ENCODE peak calls at places on chromosomes 1 and 21, in five cellular contexts. B is Panc1, H is HCT116, E is A549, I is SK-N-SH. Y is an unnamed sample. For H3K4me1, the result is how much of the 10 kb centered on the place peaks cover.

GRCh38 chr1:206606867-206607266 is 5.4 kb downstream of the EIF2D start:
- DNase-seq in H (peak), B (no peak), E (peak), I (peak), Y (peak)

GRCh38 chr1:238399558-238399957 is 508.8 kb upstream of the ZP4 start:
- DNase-seq in B (no peak), H (no peak), E (no peak), I (no peak), Y (peak)

GRCh38 chr1:89635825-89636815 is 3.2 kb downstream of the LRRC8C start:
- DNase-seq in I (no peak), E (peak), H (no peak), B (peak), Y (no peak)

GRCh38 chr1:59008599-59009347 is 224.9 kb upstream of the JUN start:
- DNase-seq in I (no peak), B (no peak), E (peak), H (no peak), Y (no peak)

GRCh38 chr1:155085504-155086181 is 7.0 kb downstream of the EFNA3 start:
- DNase-seq in B (no peak), H (no peak), I (peak), E (peak), Y (peak)

GRCh38 chr1:64540265-64540791 is 70.4 kb downstream of the CACHD1 start:
- DNase-seq in B (no peak), H (no peak), E (no peak), I (no peak), Y (peak)

GRCh38 chr1:94617139-94617805 is 75.7 kb upstream of the F3 start:
- DNase-seq in E (no peak), B (no peak), I (no peak), H (peak), Y (no peak)

GRCh38 chr1:12402159-12402673 is 172.4 kb downstream of the VPS13D start:
- DNase-seq in H (no peak), E (no peak), I (no peak), B (no peak), Y (no peak)

GRCh38 chr1:216805233-216805632 is 82.0 kb upstream of the ESRRG start:
- DNase-seq in I (no peak), B (no peak), E (peak), H (no peak), Y (no peak)

GRCh38 chr1:109083923-109084322 is 6.6 kb upstream of the TMEM167B start:
- DNase-seq in H (no peak), I (no peak), E (no peak), B (no peak), Y (no peak)

GRCh38 chr1:194295690-194296089 is 1109.3 kb upstream of the B3GALT2 start:
- DNase-seq in I (no peak), E (peak), H (peak), B (no peak), Y (peak)

GRCh38 chr1:243672675-243673074 is 177.4 kb downstream of the AKT3 start:
- DNase-seq in I (no peak), H (no peak), E (no peak), B (no peak), Y (no peak)

GRCh38 chr1:176876966-176877515 is 287.5 kb downstream of the ASTN1 start:
- DNase-seq in I (no peak), B (no peak), E (no peak), H (no peak), Y (no peak)

GRCh38 chr1:37073752-37074151 is 39.4 kb upstream of the GRIK3 start:
- DNase-seq in E (no peak), H (no peak), I (peak), B (no peak), Y (no peak)

GRCh38 chr1:85297855-85298629 is 21.6 kb upstream of the BCL10 start:
- DNase-seq in I (no peak), B (peak), E (peak), H (peak), Y (no peak)

GRCh38 chr1:187847531-187847930 is 1018.8 kb downstream of the PLA2G4A start:
- DNase-seq in I (no peak), H (no peak), E (no peak), B (no peak), Y (no peak)

GRCh38 chr21:29187939-29188338 is 57.5 kb downstream of the MAP3K7CL start:
- DNase-seq in H (peak), B (no peak), I (no peak), E (peak), Y (no peak)

GRCh38 chr21:46314441-46315020 is 9.1 kb downstream of the C21orf58 start:
- DNase-seq in H (no peak), B (no peak), I (no peak), E (no peak), Y (peak)

GRCh38 chr1:66671472-66671871 is 80.8 kb upstream of the DYNLT5 start:
- DNase-seq in E (no peak), H (no peak), B (no peak), I (no peak), Y (no peak)

GRCh38 chr1:66764994-66765578 is 12.8 kb downstream of the DYNLT5 start:
- DNase-seq in H (peak), E (peak), B (peak), I (peak), Y (peak)

GRCh38 chr1:155195201-155196102 is 12.2 kb downstream of the THBS3 start:
- DNase-seq in I (no peak), H (no peak), B (no peak), E (no peak), Y (peak)

GRCh38 chr1:244841274-244841927 is 5.9 kb downstream of the COX20 start:
- DNase-seq in I (no peak), H (no peak), E (no peak), B (no peak), Y (no peak)

GRCh38 chr1:90926971-90927370 is 94.9 kb downstream of the ZNF644 start:
- DNase-seq in B (no peak), H (no peak), E (no peak), I (no peak), Y (peak)

GRCh38 chr21:37869661-37870060 is 46.6 kb downstream of the KCNJ6 start:
- DNase-seq in E (no peak), I (no peak), B (no peak), H (no peak), Y (no peak)

GRCh38 chr1:64743954-64744491 is 852 bp upstream of the RAVER2 start:
- DNase-seq in B (peak), E (no peak), H (no peak), I (no peak), Y (no peak)

GRCh38 chr1:1422465-1423244 is 1.6 kb upstream of the ANKRD65 start:
- DNase-seq in E (no peak), B (no peak), H (no peak), I (no peak), Y (peak)

GRCh38 chr1:1420654-1421134 is 382 bp downstream of the ANKRD65 start:
- DNase-seq in E (no peak), H (no peak), I (peak), B (no peak), Y (no peak)

GRCh38 chr1:1419812-1420653 is 1.0 kb downstream of the ANKRD65 start:
- DNase-seq in I (peak), H (no peak), E (no peak), B (no peak), Y (peak)

GRCh38 chr1:1421907-1422464 is 910 bp upstream of the ANKRD65 start:
- DNase-seq in H (no peak), B (no peak), E (no peak), I (peak), Y (no peak)

DNA sequence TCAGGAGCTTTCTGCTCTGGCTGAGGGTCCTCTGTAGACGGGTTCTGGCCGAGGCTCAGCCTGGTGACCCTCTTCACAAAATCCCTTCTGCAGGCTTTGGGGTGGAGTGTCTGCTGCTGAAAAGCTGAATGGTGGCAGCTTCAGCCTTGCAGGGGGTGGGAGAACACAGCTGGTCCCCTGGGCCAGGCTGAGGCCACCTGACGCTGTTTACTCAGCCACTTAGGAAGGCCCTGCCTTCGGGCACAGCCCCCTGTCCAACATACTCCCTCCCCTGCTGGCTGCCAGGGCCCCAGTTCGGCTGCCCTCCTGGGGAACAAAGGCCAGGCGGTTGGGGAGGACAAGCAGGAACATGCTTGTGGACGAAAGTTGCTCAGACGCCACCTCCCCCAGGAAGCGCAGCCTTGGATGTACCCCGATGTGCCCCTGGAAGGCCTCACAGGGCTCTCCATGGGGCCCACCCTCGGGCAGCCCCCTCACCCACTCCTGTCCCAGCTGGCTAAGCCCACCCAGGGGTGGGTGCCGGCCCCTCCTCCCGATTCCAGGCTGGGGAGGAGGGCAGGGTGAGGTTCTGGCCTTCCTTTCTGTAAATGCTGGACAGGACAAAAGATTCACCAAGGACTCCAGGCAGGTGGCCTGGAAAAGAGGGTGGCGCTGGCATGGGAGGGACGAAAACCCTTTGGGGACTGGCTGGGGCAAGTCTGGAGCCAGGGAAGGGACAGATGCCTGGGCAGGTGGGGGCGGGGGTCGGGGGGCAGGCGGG is at the start of gene ANKRD65:
- DNase-seq in H (no peak), I (peak), E (no peak), B (no peak), Y (no peak)
- TF ChIP-seq REST in H (no peak), I (no peak), E (no peak), B (no peak), Y (no peak)

GRCh38 chr1:27491748-27492700 is 2.1 kb upstream of the WASF2 start:
- DNase-seq in E (peak), I (no peak), H (no peak), B (no peak), Y (no peak)

GRCh38 chr1:27488523-27489138 is 1.3 kb downstream of the WASF2 start:
- DNase-seq in B (no peak), H (no peak), E (peak), I (no peak), Y (peak)

GRCh38 chr1:27487927-27488522 is 1.9 kb downstream of the WASF2 start:
- DNase-seq in E (no peak), H (no peak), I (no peak), B (no peak), Y (no peak)

GRCh38 chr1:27485363-27485762 is 4.6 kb downstream of the WASF2 start:
- DNase-seq in I (no peak), H (no peak), E (no peak), B (no peak), Y (no peak)

GRCh38 chr1:27489973-27490741 is at the start of gene WASF2:
- DNase-seq in E (peak), I (peak), H (peak), B (peak), Y (peak)
- H3K4me1 ChIP-seq in E (under half), I (under half), H (under half), B (under half), Y (under half)

GRCh38 chr1:197468581-197469175 is 200.6 kb downstream of the CRB1 start:
- DNase-seq in E (no peak), B (no peak), I (no peak), H (no peak), Y (no peak)
- H3K4me3 ChIP-seq in E (no peak), B (no peak), I (no peak), H (no peak), Y (no peak)

GRCh38 chr1:151832318-151832984 is 849 bp upstream of the RORC start:
- DNase-seq in B (no peak), I (peak), H (no peak), E (peak), Y (no peak)
- TF ChIP-seq REST in B (no peak), I (no peak), H (no peak), E (no peak), Y (no peak)

DNA sequence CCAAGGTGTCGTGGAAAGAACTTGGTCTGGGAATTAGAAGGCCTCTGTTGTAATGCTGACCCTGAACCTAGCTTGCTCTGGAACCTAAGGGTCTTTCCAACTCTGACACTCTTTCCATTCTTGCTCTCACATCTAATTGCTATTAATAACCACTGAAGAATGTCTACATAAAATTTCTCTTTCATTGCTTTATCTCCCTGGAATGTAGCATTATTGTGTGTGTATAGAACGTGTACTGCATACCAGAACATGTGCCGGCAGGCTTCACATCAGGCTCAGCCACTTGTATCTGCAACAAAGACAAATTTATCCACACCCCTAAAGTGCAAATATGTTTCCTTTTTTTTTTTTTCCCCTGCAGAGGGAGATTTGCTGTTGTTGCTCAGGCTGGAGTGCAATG is 13.9 kb upstream of the LAX1 start:
- DNase-seq in B (no peak), E (no peak), I (no peak), H (no peak), Y (no peak)
- H3K4me1 ChIP-seq in B (under half), E (under half), I (under half), H (under half), Y (under half)

GRCh38 chr21:39738566-39738965 is 6.4 kb upstream of the IGSF5 start:
- DNase-seq in E (no peak), B (no peak), H (no peak), I (no peak), Y (no peak)

GRCh38 chr21:39737376-39738000 is 7.5 kb upstream of the IGSF5 start:
- DNase-seq in B (no peak), E (no peak), H (no peak), I (no peak), Y (no peak)

GRCh38 chr21:39736716-39737115 is 8.3 kb upstream of the IGSF5 start:
- DNase-seq in B (no peak), H (no peak), E (no peak), I (no peak), Y (no peak)
- H3K4me3 ChIP-seq in B (no peak), H (no peak), E (no peak), I (no peak), Y (no peak)

GRCh38 chr1:209831615-209832014 is 3.8 kb downstream of the UTP25 start:
- DNase-seq in I (no peak), E (no peak), B (no peak), H (no peak), Y (no peak)
- TF ChIP-seq REST in I (no peak), E (no peak), B (no peak), H (no peak), Y (no peak)

GRCh38 chr1:24075946-24076345 is 36.0 kb downstream of the MYOM3 start:
- DNase-seq in I (no peak), E (no peak), H (no peak), B (no peak), Y (no peak)

GRCh38 chr1:24074196-24074595 is 37.7 kb downstream of the MYOM3 start:
- DNase-seq in B (no peak), H (no peak), I (no peak), E (no peak), Y (no peak)

GRCh38 chr1:24071941-24072340 is 40.0 kb downstream of the MYOM3 start:
- DNase-seq in B (no peak), E (no peak), I (no peak), H (no peak), Y (no peak)

GRCh38 chr1:24077278-24077978 is 34.5 kb downstream of the MYOM3 start:
- DNase-seq in I (no peak), H (no peak), B (no peak), E (no peak), Y (no peak)

DNA sequence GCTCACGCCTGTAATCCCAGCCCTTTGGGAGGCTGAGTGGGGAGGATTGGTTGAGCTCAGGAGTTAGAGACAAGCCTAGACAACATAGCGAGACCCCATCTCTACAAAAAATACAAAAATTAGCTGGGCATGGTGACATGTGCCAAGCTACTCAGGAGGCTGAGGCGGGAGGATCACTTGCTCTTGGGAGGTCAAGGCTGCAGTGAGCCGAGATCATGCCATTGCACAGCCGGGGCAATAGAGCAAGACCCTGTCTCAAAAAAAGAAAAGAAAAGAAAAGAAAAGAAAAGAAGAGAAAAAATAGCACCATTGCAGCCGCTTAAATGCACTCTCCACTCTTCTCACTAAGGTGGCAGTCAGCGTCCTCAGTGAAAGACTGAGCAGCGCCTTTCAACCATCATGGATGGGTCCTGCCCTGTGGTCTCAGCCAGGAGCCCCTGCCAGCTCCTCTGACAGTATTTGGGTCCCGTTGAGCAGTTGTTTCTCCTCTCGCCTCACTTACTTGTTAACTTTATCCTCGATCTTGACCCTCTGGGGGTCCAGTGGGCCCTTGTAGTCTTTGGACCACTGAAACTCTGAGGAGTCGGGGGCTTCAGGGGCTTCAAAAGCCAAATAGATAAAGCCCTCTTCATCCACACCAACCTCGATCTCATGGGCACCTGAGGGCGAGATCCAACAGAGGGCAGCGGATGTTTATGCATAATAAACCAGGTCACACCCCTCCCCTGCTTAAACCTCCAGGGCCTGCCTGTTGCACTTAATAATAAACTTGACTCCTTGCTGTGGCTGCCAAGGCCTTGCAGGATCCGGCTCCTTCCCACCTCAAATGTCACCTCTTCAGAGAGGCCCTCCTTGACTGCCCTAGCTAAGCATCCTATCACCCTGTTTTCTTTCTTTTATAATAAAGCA is 36.9 kb downstream of the MYOM3 start:
- DNase-seq in E (no peak), B (no peak), H (no peak), I (no peak), Y (peak)
- H3K4me1 ChIP-seq in E (under half), B (under half), H (under half), I (under half), Y (under half)

Y was measured in GM23338.